ENCODE peak calls at places on chromosomes 5 and 9, in six cellular contexts. One of them, this sample, is unnamed.
A peak's percentile ranks its signal among the peaks of the same experiment; 100 is the strongest.

GRCh38 chr5:13505326-13505725 is 439.2 kb downstream of the DNAH5 start:
- DNase-seq in CD4-positive, CD25-positive, alpha-beta regulatory T cell: no peak
- DNase-seq in prostate gland: no peak
- DNase-seq in CD8-positive, alpha-beta memory T cell: no peak
- DNase-seq in CD4-positive, alpha-beta T cell: no peak
- DNase-seq in GM06990: no peak
- DNase-seq in this sample: no peak

GRCh38 chr5:96885518-96886338 is 9.4 kb downstream of the ERAP2 start:
- DNase-seq in CD8-positive, alpha-beta memory T cell: peak; percentile 62
- DNase-seq in CD4-positive, alpha-beta T cell: no peak
- DNase-seq in CD4-positive, CD25-positive, alpha-beta regulatory T cell: peak; percentile 66
- DNase-seq in prostate gland: no peak
- DNase-seq in GM06990: peak; percentile 71
- DNase-seq in this sample: no peak

GRCh38 chr5:71938886-71939285 is 168.4 kb upstream of the MAP1B start:
- DNase-seq in CD8-positive, alpha-beta memory T cell: no peak
- DNase-seq in CD4-positive, alpha-beta T cell: no peak
- DNase-seq in CD4-positive, CD25-positive, alpha-beta regulatory T cell: no peak
- DNase-seq in prostate gland: peak; percentile 61
- DNase-seq in GM06990: no peak
- DNase-seq in this sample: no peak

GRCh38 chr5:125209650-125210049 is 463.2 kb upstream of the ZNF608 start:
- DNase-seq in CD8-positive, alpha-beta memory T cell: no peak
- DNase-seq in GM06990: no peak
- DNase-seq in CD4-positive, CD25-positive, alpha-beta regulatory T cell: no peak
- DNase-seq in prostate gland: no peak
- DNase-seq in CD4-positive, alpha-beta T cell: no peak
- DNase-seq in this sample: no peak

GRCh38 chr5:2587189-2588031 is 164.1 kb downstream of the IRX2 start:
- DNase-seq in CD4-positive, alpha-beta T cell: no peak
- DNase-seq in CD4-positive, CD25-positive, alpha-beta regulatory T cell: no peak
- DNase-seq in GM06990: no peak
- DNase-seq in CD8-positive, alpha-beta memory T cell: no peak
- DNase-seq in prostate gland: no peak
- DNase-seq in this sample: no peak

GRCh38 chr5:55510523-55510880 is 24.3 kb downstream of the PLPP1 start:
- DNase-seq in CD4-positive, CD25-positive, alpha-beta regulatory T cell: no peak
- DNase-seq in GM06990: no peak
- DNase-seq in CD4-positive, alpha-beta T cell: no peak
- DNase-seq in CD8-positive, alpha-beta memory T cell: no peak
- DNase-seq in prostate gland: no peak
- DNase-seq in this sample: no peak

GRCh38 chr9:9791621-9792020 is 821.2 kb downstream of the PTPRD start:
- DNase-seq in CD8-positive, alpha-beta memory T cell: no peak
- DNase-seq in prostate gland: no peak
- DNase-seq in GM06990: no peak
- DNase-seq in CD4-positive, alpha-beta T cell: no peak
- DNase-seq in CD4-positive, CD25-positive, alpha-beta regulatory T cell: no peak
- DNase-seq in this sample: no peak

GRCh38 chr5:2752875-2753435 is 1.5 kb upstream of the IRX2 start:
- DNase-seq in CD8-positive, alpha-beta memory T cell: no peak
- DNase-seq in CD4-positive, CD25-positive, alpha-beta regulatory T cell: no peak
- DNase-seq in GM06990: no peak
- DNase-seq in CD4-positive, alpha-beta T cell: no peak
- DNase-seq in prostate gland: no peak
- DNase-seq in this sample: no peak

GRCh38 chr5:171152382-171152781 is 156.7 kb upstream of the TLX3 start:
- DNase-seq in CD8-positive, alpha-beta memory T cell: no peak
- DNase-seq in CD4-positive, alpha-beta T cell: no peak
- DNase-seq in GM06990: no peak
- DNase-seq in prostate gland: no peak
- DNase-seq in CD4-positive, CD25-positive, alpha-beta regulatory T cell: no peak
- DNase-seq in this sample: no peak

GRCh38 chr9:134136117-134136996 is 475 bp downstream of the WDR5 start:
- DNase-seq in CD4-positive, alpha-beta T cell: no peak
- DNase-seq in GM06990: peak; percentile 42
- DNase-seq in CD8-positive, alpha-beta memory T cell: no peak
- DNase-seq in CD4-positive, CD25-positive, alpha-beta regulatory T cell: peak; percentile 5
- DNase-seq in prostate gland: no peak
- DNase-seq in this sample: no peak

GRCh38 chr9:124505901-124506346 is 1.3 kb downstream of the NR5A1 start:
- DNase-seq in prostate gland: no peak
- DNase-seq in GM06990: no peak
- DNase-seq in CD4-positive, alpha-beta T cell: no peak
- DNase-seq in CD4-positive, CD25-positive, alpha-beta regulatory T cell: no peak
- DNase-seq in CD8-positive, alpha-beta memory T cell: no peak
- DNase-seq in this sample: no peak

GRCh38 chr9:124504530-124505005 is 2.6 kb downstream of the NR5A1 start:
- DNase-seq in GM06990: no peak
- DNase-seq in CD8-positive, alpha-beta memory T cell: no peak
- DNase-seq in prostate gland: no peak
- DNase-seq in CD4-positive, CD25-positive, alpha-beta regulatory T cell: no peak
- DNase-seq in CD4-positive, alpha-beta T cell: no peak
- DNase-seq in this sample: no peak

GRCh38 chr9:124505006-124505900 is 1.9 kb downstream of the NR5A1 start:
- DNase-seq in CD4-positive, alpha-beta T cell: no peak
- DNase-seq in GM06990: no peak
- DNase-seq in CD4-positive, CD25-positive, alpha-beta regulatory T cell: no peak
- DNase-seq in prostate gland: no peak
- DNase-seq in CD8-positive, alpha-beta memory T cell: no peak
- DNase-seq in this sample: no peak

GRCh38 chr9:124502711-124503702 is 4.2 kb downstream of the NR5A1 start:
- DNase-seq in CD8-positive, alpha-beta memory T cell: no peak
- DNase-seq in CD4-positive, alpha-beta T cell: no peak
- DNase-seq in GM06990: no peak
- DNase-seq in CD4-positive, CD25-positive, alpha-beta regulatory T cell: no peak
- DNase-seq in prostate gland: no peak
- DNase-seq in this sample: no peak

DNA sequence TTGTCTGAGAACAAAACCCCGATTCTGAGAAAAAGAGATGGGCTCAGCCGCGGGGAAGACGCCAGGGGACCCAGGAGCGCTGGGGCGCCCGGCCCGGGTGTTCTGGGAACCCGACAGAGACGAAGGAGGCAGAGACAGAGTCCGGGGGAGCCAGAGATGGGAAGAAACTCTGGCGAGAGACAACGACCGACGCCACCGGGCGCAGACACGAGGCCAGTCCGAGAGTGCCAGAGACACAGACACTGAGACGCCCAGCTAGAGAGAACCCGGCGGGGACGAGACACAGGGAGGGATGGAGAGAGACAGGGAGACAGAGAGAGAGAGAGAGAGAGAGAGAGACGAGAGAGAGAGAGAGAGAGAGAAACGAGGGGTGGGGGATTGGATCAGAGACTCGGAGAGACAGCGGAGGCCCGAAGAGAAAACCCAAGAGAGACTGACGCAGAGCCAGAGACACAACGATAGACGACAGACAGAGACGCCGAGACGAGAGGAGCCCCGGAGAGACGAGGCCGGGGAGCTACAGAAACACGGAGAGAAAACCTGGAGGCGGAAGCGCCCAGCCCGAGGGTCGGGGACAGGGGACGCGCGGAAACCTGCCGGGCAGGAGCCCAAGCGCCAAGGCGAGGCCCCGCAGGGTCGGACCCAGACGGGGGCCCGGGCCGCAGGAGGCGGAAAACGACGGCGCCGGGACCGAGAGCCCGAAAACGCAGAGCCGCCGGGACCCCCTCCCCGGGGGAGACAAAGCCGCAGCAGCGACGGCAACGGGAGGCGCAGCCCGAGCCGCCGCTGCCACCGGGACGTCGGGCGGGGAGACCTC is 3.3 kb downstream of the NR5A1 start:
- DNase-seq in CD4-positive, alpha-beta T cell: no peak
- DNase-seq in CD8-positive, alpha-beta memory T cell: no peak
- DNase-seq in CD4-positive, CD25-positive, alpha-beta regulatory T cell: no peak
- DNase-seq in prostate gland: no peak
- DNase-seq in GM06990: no peak
- DNase-seq in this sample: no peak
- H3K27me3 ChIP-seq in CD4-positive, alpha-beta T cell: peaks cover 38% of the 10 kb centered on the region
- H3K27me3 ChIP-seq in CD8-positive, alpha-beta memory T cell: peaks cover 14% of the 10 kb centered on the region
- H3K27me3 ChIP-seq in CD4-positive, CD25-positive, alpha-beta regulatory T cell: no peaks in the 10 kb centered on the region
- H3K27me3 ChIP-seq in prostate gland: peaks cover 25% of the 10 kb centered on the region
- H3K27me3 ChIP-seq in GM06990: peaks cover 2% of the 10 kb centered on the region
- H3K27me3 ChIP-seq in this sample: no peaks in the 10 kb centered on the region

GRCh38 chr5:60517850-60518249 is 182.1 kb downstream of the DEPDC1B start:
- DNase-seq in CD4-positive, alpha-beta T cell: no peak
- DNase-seq in prostate gland: no peak
- DNase-seq in CD8-positive, alpha-beta memory T cell: no peak
- DNase-seq in CD4-positive, CD25-positive, alpha-beta regulatory T cell: no peak
- DNase-seq in GM06990: no peak
- DNase-seq in this sample: no peak
- H3K27me3 ChIP-seq in CD4-positive, alpha-beta T cell: no peaks in the 10 kb centered on the region
- H3K27me3 ChIP-seq in prostate gland: no peaks in the 10 kb centered on the region
- H3K27me3 ChIP-seq in CD8-positive, alpha-beta memory T cell: no peaks in the 10 kb centered on the region
- H3K27me3 ChIP-seq in CD4-positive, CD25-positive, alpha-beta regulatory T cell: no peaks in the 10 kb centered on the region
- H3K27me3 ChIP-seq in GM06990: no peaks in the 10 kb centered on the region
- H3K27me3 ChIP-seq in this sample: no peaks in the 10 kb centered on the region

GRCh38 chr9:130264414-130265350 is 878 bp upstream of the HMCN2 start:
- DNase-seq in CD4-positive, alpha-beta T cell: no peak
- DNase-seq in CD8-positive, alpha-beta memory T cell: no peak
- DNase-seq in GM06990: no peak
- DNase-seq in prostate gland: no peak
- DNase-seq in CD4-positive, CD25-positive, alpha-beta regulatory T cell: no peak
- DNase-seq in this sample: no peak

GRCh38 chr9:130265431-130266235 is at the start of gene HMCN2:
- DNase-seq in CD4-positive, CD25-positive, alpha-beta regulatory T cell: no peak
- DNase-seq in CD8-positive, alpha-beta memory T cell: no peak
- DNase-seq in CD4-positive, alpha-beta T cell: no peak
- DNase-seq in prostate gland: no peak
- DNase-seq in GM06990: no peak
- DNase-seq in this sample: no peak

GRCh38 chr9:130267930-130268329 is 2.4 kb downstream of the HMCN2 start:
- DNase-seq in CD8-positive, alpha-beta memory T cell: no peak
- DNase-seq in prostate gland: no peak
- DNase-seq in GM06990: no peak
- DNase-seq in CD4-positive, alpha-beta T cell: no peak
- DNase-seq in CD4-positive, CD25-positive, alpha-beta regulatory T cell: no peak
- DNase-seq in this sample: no peak

GRCh38 chr9:130268521-130269131 is 3.1 kb downstream of the HMCN2 start:
- DNase-seq in prostate gland: no peak
- DNase-seq in CD8-positive, alpha-beta memory T cell: no peak
- DNase-seq in GM06990: no peak
- DNase-seq in CD4-positive, CD25-positive, alpha-beta regulatory T cell: no peak
- DNase-seq in CD4-positive, alpha-beta T cell: no peak
- DNase-seq in this sample: no peak

DNA sequence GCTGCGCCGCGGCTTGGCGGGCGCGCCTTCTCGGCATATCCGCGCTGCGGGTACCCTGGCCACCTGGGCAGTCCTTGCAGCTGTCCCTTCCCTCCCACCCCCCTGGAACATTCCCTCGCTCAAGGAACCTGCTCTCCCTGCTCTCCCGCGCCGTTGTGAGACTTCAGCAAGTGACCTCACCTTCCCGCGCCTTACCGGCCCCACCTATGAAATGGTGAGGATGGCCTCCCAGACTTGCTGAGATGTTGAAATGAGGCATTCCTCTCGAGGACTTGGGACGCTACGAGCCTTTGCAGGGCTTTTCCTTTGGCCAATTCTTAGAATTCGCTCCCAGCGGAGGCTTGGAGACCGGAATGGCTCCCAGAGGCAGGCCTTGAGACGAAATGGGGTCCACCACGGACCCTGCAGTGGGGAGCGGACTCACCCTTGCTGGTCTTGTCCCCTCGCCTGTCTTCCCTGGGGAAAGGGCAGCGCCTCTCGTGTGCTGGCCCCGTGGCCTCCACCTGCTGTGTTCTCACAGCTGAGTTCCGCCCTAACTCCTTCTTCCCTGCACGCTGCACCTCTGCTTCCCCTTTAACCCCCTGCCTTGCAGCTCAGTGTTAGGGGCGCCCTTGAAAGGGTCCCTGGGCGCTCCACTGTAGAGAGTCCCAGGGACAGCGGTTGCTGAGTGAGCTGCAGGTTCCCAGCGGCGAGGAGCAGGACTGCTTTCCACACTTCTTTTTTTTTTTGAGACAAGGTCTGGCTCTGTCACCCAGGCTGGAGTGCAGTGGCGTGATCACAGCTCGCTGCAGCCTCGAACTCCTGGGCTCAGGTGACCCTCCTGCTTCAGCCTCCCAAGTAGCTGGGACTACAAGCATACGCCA is 907 bp downstream of the HMCN2 start:
- DNase-seq in GM06990: no peak
- DNase-seq in CD8-positive, alpha-beta memory T cell: no peak
- DNase-seq in CD4-positive, CD25-positive, alpha-beta regulatory T cell: no peak
- DNase-seq in CD4-positive, alpha-beta T cell: no peak
- DNase-seq in prostate gland: no peak
- DNase-seq in this sample: no peak
- H3K27me3 ChIP-seq in GM06990: peaks cover 1% of the 10 kb centered on the region
- H3K27me3 ChIP-seq in CD8-positive, alpha-beta memory T cell: peaks cover 33% of the 10 kb centered on the region
- H3K27me3 ChIP-seq in CD4-positive, CD25-positive, alpha-beta regulatory T cell: peaks cover 21% of the 10 kb centered on the region
- H3K27me3 ChIP-seq in CD4-positive, alpha-beta T cell: peaks cover 78% of the 10 kb centered on the region
- H3K27me3 ChIP-seq in prostate gland: peaks cover 17% of the 10 kb centered on the region
- H3K27me3 ChIP-seq in this sample: peaks cover 60% of the 10 kb centered on the region

DNA sequence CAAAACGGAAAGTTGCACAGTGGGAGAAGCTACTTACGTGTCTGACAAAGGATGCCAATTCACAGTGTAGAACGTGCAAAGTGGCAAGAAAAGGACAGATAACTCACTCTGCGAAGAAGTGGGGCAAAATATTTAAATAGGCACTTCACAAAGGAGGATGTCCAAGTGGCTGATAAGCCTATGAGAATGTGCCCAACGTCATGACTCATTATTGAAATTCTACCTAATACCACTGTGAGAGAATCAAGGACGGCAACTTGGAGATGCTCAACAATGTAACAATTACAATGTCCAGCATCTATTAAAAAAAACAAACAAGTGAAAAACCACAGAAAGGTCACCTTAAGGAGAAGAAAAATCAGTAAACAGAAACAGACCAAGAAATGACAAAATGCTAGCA is 59.0 kb downstream of the NACC2 start:
- DNase-seq in GM06990: no peak
- DNase-seq in CD4-positive, alpha-beta T cell: no peak
- DNase-seq in CD8-positive, alpha-beta memory T cell: no peak
- DNase-seq in CD4-positive, CD25-positive, alpha-beta regulatory T cell: no peak
- DNase-seq in prostate gland: no peak
- DNase-seq in this sample: no peak
- H3K27me3 ChIP-seq in GM06990: no peaks in the 10 kb centered on the region
- H3K27me3 ChIP-seq in CD4-positive, alpha-beta T cell: no peaks in the 10 kb centered on the region
- H3K27me3 ChIP-seq in CD8-positive, alpha-beta memory T cell: no peaks in the 10 kb centered on the region
- H3K27me3 ChIP-seq in CD4-positive, CD25-positive, alpha-beta regulatory T cell: no peaks in the 10 kb centered on the region
- H3K27me3 ChIP-seq in prostate gland: no peaks in the 10 kb centered on the region
- H3K27me3 ChIP-seq in this sample: no peaks in the 10 kb centered on the region

DNA sequence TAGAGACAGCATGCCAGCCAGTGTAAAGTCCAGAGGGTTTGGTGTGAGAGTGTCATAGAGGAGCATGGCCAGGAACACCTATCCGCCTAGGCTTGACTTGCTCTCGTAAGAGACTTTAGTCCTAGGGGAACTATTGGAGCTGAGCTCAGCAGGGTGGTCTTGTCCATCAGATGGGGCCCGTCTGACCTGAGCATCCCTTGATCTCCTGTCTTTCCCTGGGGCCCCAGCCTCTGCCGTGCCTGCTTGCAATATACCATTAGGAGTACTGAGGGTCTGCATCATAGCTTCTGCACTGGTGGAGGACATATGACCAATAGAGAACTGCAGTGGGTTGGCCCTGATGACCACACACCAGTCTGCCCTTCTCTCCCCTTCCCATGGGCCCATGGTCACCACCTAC is 251.0 kb downstream of the TUSC1 start:
- DNase-seq in CD4-positive, CD25-positive, alpha-beta regulatory T cell: no peak
- DNase-seq in CD4-positive, alpha-beta T cell: no peak
- DNase-seq in CD8-positive, alpha-beta memory T cell: no peak
- DNase-seq in GM06990: no peak
- DNase-seq in prostate gland: no peak
- DNase-seq in this sample: no peak
- H3K27me3 ChIP-seq in CD4-positive, CD25-positive, alpha-beta regulatory T cell: no peaks in the 10 kb centered on the region
- H3K27me3 ChIP-seq in CD4-positive, alpha-beta T cell: no peaks in the 10 kb centered on the region
- H3K27me3 ChIP-seq in CD8-positive, alpha-beta memory T cell: no peaks in the 10 kb centered on the region
- H3K27me3 ChIP-seq in GM06990: no peaks in the 10 kb centered on the region
- H3K27me3 ChIP-seq in prostate gland: no peaks in the 10 kb centered on the region
- H3K27me3 ChIP-seq in this sample: no peaks in the 10 kb centered on the region

GRCh38 chr5:141326088-141326854 is 4.0 kb upstream of the PCDHGA1 start:
- DNase-seq in CD8-positive, alpha-beta memory T cell: peak; percentile 55
- DNase-seq in CD4-positive, CD25-positive, alpha-beta regulatory T cell: peak; percentile 67
- DNase-seq in prostate gland: no peak
- DNase-seq in GM06990: peak; percentile 38
- DNase-seq in CD4-positive, alpha-beta T cell: peak; percentile 58
- DNase-seq in this sample: peak; percentile 23
- H3K27me3 ChIP-seq in CD8-positive, alpha-beta memory T cell: peaks cover 3% of the 10 kb centered on the region
- H3K27me3 ChIP-seq in CD4-positive, CD25-positive, alpha-beta regulatory T cell: peaks cover 9% of the 10 kb centered on the region
- H3K27me3 ChIP-seq in prostate gland: no peaks in the 10 kb centered on the region
- H3K27me3 ChIP-seq in GM06990: no peaks in the 10 kb centered on the region
- H3K27me3 ChIP-seq in CD4-positive, alpha-beta T cell: peaks cover 18% of the 10 kb centered on the region
- H3K27me3 ChIP-seq in this sample: no peaks in the 10 kb centered on the region

This sample was measured in tibial nerve.